ENCODE peak calls at places on chromosomes 5 and 9, in four cellular contexts. W is body of pancreas; Q is uterus; K is CD8-positive, alpha-beta T cell. X is an unnamed sample.

GRCh38 chr5:107672212-107673105 is 1.7 kb upstream of the EFNA5 start:
- DNase-seq in W (peak; percentile 84), Q (peak; percentile 37), K (no peak), X (peak; percentile 98)

GRCh38 chr9:106143781-106144180 is 449.4 kb downstream of the TMEM38B start:
- DNase-seq in K (no peak), W (no peak), Q (no peak), X (no peak)

GRCh38 chr5:140344683-140345423 is 1.6 kb downstream of the HBEGF start:
- DNase-seq in K (no peak), W (peak; percentile 40), Q (no peak), X (no peak)

GRCh38 chr5:54601393-54601792 is 83.8 kb downstream of the SNX18 start:
- DNase-seq in W (no peak), K (no peak), Q (no peak), X (no peak)

GRCh38 chr9:100879884-100880283 is 148.6 kb upstream of the PLPPR1 start:
- DNase-seq in Q (no peak), W (no peak), K (no peak), X (no peak)

GRCh38 chr9:99287641-99288040 is 65.6 kb downstream of the SEC61B start:
- DNase-seq in W (no peak), Q (no peak), K (no peak), X (no peak)

GRCh38 chr5:148125641-148126040 is 42.7 kb upstream of the SPINK14 start:
- DNase-seq in Q (no peak), K (no peak), W (no peak), X (peak; percentile 37)

GRCh38 chr5:119745976-119746375 is 116.6 kb downstream of the FAM170A start:
- DNase-seq in W (no peak), K (no peak), Q (no peak), X (no peak)

GRCh38 chr5:65919773-65920172 is 6.6 kb upstream of the ERBIN start:
- DNase-seq in K (no peak), Q (no peak), W (no peak), X (no peak)

GRCh38 chr5:67639311-67639710 is 442.7 kb upstream of the CD180 start:
- DNase-seq in W (no peak), Q (no peak), K (no peak), X (no peak)

DNA sequence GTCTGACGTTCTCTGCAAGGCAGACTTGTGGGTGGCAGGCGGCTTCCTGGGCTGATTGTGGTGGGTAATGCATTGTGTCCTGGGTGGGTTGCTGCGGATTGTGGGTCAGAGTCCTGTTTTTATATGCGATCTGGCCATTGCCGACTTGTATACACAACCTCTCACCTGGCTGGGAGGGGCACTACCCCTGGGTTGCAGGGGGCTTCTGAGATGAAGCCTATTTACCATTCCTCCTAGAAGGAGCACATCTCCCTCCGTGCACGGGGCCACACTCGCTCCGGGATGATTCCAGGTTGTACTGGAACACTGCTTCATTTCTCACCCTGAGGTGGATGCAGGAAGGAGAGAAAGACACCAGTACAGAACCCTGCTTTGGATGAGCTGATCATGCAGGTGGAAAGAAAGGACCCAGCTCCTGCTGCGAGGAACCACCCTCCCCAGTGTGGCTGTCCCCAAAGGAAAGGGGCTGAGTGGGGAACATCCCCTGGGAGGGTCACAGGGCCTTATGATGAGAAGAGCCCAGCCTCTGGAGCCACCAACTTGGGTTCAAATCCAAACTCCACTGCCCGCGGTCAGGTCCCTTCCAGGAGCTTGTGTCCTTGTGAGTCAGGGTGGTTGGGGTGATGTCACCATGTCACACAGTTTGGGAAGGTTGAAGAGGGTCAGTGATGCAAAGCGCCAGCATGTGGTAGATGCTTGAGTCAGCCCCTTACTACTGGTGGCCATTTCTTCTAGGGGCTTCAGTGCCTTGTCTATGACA is 151.8 kb upstream of the COL5A1 start:
- DNase-seq in W (peak; percentile 1), K (no peak), Q (no peak), X (no peak)
- H3K4me1 ChIP-seq in W (no peaks in the 10 kb centered on the region), K (no peaks in the 10 kb centered on the region), Q (no peaks in the 10 kb centered on the region), X (peaks cover 7% of the 10 kb centered on the region)

DNA sequence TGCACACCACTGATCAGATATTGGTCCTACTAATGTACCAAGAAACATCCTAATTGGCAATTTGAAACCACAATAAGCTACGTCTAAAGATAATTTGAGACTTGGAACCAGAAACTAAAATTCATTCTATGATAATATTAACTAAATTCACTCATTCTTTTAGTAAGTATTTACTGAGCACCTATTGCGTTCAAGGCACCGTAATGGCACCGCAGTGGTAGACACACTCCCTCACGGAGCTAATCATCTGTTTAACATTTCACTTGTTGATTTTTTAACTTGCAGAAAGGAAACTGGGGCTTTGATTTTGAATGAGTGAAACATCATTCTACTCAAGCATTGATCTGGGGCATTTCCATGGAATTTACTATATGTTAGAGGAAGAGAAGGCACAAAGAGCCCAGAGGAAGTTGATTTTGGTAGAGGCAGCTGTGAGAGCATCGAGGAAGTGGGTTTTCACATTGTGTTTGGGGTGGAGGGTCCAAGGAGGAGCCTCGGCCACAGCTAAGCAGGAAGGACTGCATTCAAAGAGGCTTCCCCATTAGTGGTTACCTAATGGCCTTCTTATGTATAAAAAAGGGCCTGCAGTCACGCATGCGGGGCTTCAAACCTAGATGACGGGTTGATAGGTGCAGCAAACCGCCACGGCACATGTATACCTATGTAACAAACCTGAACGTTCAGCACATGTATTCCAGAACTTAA is 7.1 kb downstream of the RAPGEF1 start:
- DNase-seq in Q (no peak), W (no peak), K (no peak), X (no peak)
- H3K4me1 ChIP-seq in Q (no peaks in the 10 kb centered on the region), W (peaks cover 85% of the 10 kb centered on the region), K (peaks cover 94% of the 10 kb centered on the region), X (peaks cover 18% of the 10 kb centered on the region)

DNA sequence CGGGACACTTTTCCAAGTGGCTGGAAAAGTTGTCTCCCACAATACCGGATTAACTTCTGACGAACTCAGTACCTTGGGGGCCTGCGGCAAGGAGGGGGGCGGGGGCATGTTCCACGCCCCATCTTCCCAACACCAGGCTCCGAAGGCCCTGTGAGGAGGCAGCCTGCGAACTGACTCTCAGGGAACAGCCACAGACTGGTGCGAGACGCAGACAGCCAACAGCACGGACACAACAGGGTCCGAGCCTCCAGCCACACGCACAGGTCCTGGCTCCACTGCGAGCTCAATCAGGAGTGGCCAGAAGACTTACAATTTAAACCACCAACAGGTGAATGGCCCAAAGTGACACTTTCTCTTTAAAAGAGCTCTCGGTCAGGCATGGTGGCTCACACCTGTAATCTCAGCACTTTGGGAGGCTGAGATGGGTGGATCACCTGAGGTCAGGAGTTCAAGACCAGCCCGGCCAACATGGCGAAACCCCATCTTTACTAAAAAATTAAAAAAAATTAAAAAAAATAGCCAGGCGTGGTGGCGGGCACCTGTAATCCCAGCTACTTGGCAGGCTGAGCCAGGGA is 3.9 kb downstream of the BRD3 start:
- DNase-seq in Q (no peak), W (no peak), K (no peak), X (no peak)
- H3K4me1 ChIP-seq in Q (peaks cover 48% of the 10 kb centered on the region), W (peaks cover 68% of the 10 kb centered on the region), K (peaks cover 34% of the 10 kb centered on the region), X (peaks cover 25% of the 10 kb centered on the region)

GRCh38 chr9:70479880-70480291 is 65.4 kb upstream of the KLF9 start:
- DNase-seq in W (peak; percentile 58), Q (no peak), K (no peak), X (no peak)

GRCh38 chr9:70475211-70475610 is 60.8 kb upstream of the KLF9 start:
- DNase-seq in W (peak; percentile 79), K (no peak), Q (peak; percentile 62), X (no peak)

GRCh38 chr9:70478963-70479641 is 64.6 kb upstream of the KLF9 start:
- DNase-seq in Q (no peak), W (peak; percentile 86), K (no peak), X (peak; percentile 82)

GRCh38 chr9:70477907-70478480 is 63.5 kb upstream of the KLF9 start:
- DNase-seq in K (no peak), W (no peak), Q (no peak), X (no peak)

DNA sequence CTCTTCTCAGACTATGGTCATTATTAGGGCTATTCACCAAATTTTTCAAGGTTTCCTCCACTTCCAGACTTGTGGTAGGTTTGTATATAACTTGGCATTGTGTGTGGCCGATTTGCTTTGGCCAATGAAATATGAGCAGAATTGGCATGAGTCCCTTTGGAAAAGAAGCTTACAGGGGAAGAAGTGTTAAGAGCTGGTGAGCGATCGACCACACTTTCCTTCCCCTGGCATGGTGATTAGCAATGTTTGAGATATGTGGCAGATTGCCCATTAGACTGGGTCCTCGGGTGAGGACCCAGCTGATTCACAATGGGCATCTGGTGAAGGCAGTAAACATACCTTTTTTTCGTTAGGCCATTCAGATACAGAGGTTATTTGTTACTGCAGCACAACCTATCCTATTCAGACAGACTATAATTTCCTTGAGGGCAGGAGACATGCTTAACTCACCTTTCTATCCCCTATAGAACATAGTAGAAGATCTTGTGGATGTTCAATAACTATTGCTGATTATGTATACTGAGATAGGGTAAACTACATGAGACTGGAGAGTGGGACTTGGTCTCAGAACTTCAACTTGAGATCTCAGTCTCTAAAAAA is 62.8 kb upstream of the KLF9 start:
- DNase-seq in K (no peak), W (peak; percentile 10), Q (no peak), X (no peak)
- H3K4me1 ChIP-seq in K (no peaks in the 10 kb centered on the region), W (peaks cover 100% of the 10 kb centered on the region), Q (peaks cover 32% of the 10 kb centered on the region), X (no peaks in the 10 kb centered on the region)

DNA sequence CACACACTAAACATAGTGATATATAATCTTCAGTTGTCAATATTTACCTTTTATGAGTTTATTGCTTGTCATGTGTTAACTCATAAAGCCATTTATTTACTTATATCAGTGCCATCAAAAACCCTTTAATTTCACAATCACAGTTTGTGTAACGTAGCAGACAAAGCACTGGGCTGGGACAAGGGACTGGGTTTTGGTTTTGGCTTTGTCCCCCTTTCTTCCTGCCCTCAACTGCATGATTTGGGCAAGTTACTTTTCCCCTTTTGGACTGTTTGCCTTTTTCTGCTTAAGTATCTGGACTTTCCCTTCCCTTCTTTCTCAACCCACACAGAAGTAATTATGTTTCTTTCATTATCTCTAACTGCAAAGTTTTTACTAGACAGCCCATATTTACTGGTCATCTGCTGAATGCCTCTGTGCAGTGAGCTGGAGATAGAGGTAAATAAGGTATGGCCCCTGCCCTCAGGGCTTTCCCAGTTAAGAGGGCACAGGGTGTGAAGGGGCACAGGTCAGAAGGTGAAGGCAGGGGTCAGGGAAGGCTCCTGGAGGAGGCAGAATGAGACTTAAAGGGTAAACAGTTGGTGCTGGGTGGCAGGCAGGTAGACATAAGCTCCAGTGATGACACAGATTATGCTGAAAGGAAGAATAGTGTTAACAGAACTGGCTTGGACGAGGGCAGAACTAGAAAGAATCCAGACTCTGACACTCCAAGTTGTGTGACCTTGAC is 14.8 kb upstream of the NR3C1 start:
- DNase-seq in Q (no peak), K (no peak), W (no peak), X (no peak)
- H3K4me1 ChIP-seq in Q (no peaks in the 10 kb centered on the region), K (no peaks in the 10 kb centered on the region), W (peaks cover 30% of the 10 kb centered on the region), X (no peaks in the 10 kb centered on the region)

GRCh38 chr9:92740969-92741368 is 23.7 kb downstream of the BICD2 start:
- DNase-seq in Q (no peak), W (no peak), K (no peak), X (no peak)
- H3K4me1 ChIP-seq in Q (peaks cover 5% of the 10 kb centered on the region), W (peaks cover 36% of the 10 kb centered on the region), K (peaks cover 57% of the 10 kb centered on the region), X (peaks cover 8% of the 10 kb centered on the region)

X was measured in cardiac muscle cell.